ENCODE peak calls at places on chromosome 2, in five cellular contexts. U is left ventricle myocardium inferior, A is transverse colon, M is PC-3, X is pancreas. Q is an unnamed sample.

GRCh38 chr2:241986836-241987641 is 117.5 kb downstream of the RTP5 start:
- DNase-seq in A (no peak), M (no peak), X (no peak), U (no peak), Q (no peak)

GRCh38 chr2:8577573-8577972 is 104.3 kb upstream of the ID2 start:
- DNase-seq in M (no peak), X (no peak), A (no peak), U (no peak), Q (no peak)

GRCh38 chr2:2260691-2261268 is 70.3 kb downstream of the MYT1L start:
- DNase-seq in X (no peak), M (no peak), U (no peak), A (no peak), Q (no peak)

GRCh38 chr2:44776924-44777480 is 164.5 kb upstream of the SIX3 start:
- DNase-seq in U (no peak), X (no peak), M (no peak), A (no peak), Q (no peak)

GRCh38 chr2:127517465-127517864 is 8.8 kb downstream of the IWS1 start:
- DNase-seq in M (no peak), X (no peak), A (no peak), U (no peak), Q (no peak)

GRCh38 chr2:190190507-190190906 is 128.0 kb upstream of the MSTN start:
- DNase-seq in X (no peak), U (no peak), M (no peak), A (no peak), Q (no peak)

GRCh38 chr2:60553496-60553991 is at the start of gene BCL11A:
- DNase-seq in M (peak), A (peak), X (peak), U (peak), Q (peak)

GRCh38 chr2:3105814-3106569 is 271.6 kb downstream of the EIPR1 start:
- DNase-seq in U (no peak), A (no peak), M (no peak), X (no peak), Q (no peak)

GRCh38 chr2:7027436-7027835 is 110.2 kb downstream of the RNF144A start:
- DNase-seq in X (no peak), U (no peak), A (no peak), M (no peak), Q (no peak)

GRCh38 chr2:10022886-10023662 is 20.3 kb upstream of the KLF11 start:
- DNase-seq in A (no peak), U (no peak), X (no peak), M (no peak), Q (peak)

GRCh38 chr2:65728477-65729180 is 296.2 kb upstream of the SPRED2 start:
- DNase-seq in M (peak), A (no peak), U (no peak), X (peak), Q (no peak)

GRCh38 chr2:216081487-216082387 is at the start of the genes PECR and TMEM169:
- DNase-seq in X (peak), M (peak), A (peak), U (peak), Q (peak)

GRCh38 chr2:127608061-127609011 is 37.6 kb upstream of the GPR17 start:
- DNase-seq in M (no peak), U (no peak), X (no peak), A (no peak), Q (peak)

GRCh38 chr2:45889053-45889452 is 237.6 kb downstream of the PRKCE start:
- DNase-seq in X (peak), U (peak), M (no peak), A (peak), Q (peak)

GRCh38 chr2:151713291-151713903 is 20.9 kb downstream of the NEB start:
- DNase-seq in X (no peak), A (no peak), U (no peak), M (no peak), Q (no peak)

GRCh38 chr2:150612957-150613710 is 125.7 kb upstream of the RND3 start:
- DNase-seq in M (no peak), U (no peak), X (no peak), A (no peak), Q (no peak)

GRCh38 chr2:33134086-33134763 is 187.5 kb downstream of the LTBP1 start:
- DNase-seq in A (peak), M (peak), X (peak), U (peak), Q (no peak)

GRCh38 chr2:112583497-112584133 is 794 bp upstream of the CHCHD5 start:
- DNase-seq in A (no peak), M (peak), X (no peak), U (no peak), Q (no peak)

GRCh38 chr2:240557808-240558207 is at the start of gene ANKMY1:
- DNase-seq in X (peak), M (peak), A (peak), U (peak), Q (peak)

GRCh38 chr2:234996467-234997270 is 44.9 kb downstream of the SH3BP4 start:
- DNase-seq in U (no peak), M (peak), X (no peak), A (no peak), Q (no peak)

GRCh38 chr2:8954990-8955389 is 48.5 kb downstream of the MBOAT2 start:
- DNase-seq in X (no peak), U (no peak), A (no peak), M (no peak), Q (no peak)

GRCh38 chr2:55732854-55733253 is 39.2 kb upstream of the PNPT1 start:
- DNase-seq in X (no peak), M (no peak), A (no peak), U (no peak), Q (no peak)

GRCh38 chr2:221429741-221430491 is 142.2 kb downstream of the EPHA4 start:
- DNase-seq in M (no peak), A (peak), U (peak), X (peak), Q (no peak)

GRCh38 chr2:38336619-38337018 is 40.5 kb downstream of the ATL2 start:
- DNase-seq in M (no peak), A (no peak), X (no peak), U (no peak), Q (no peak)

GRCh38 chr2:16664052-16664731 is 1.4 kb downstream of the CYRIA start:
- DNase-seq in M (no peak), U (no peak), X (peak), A (peak), Q (peak)

GRCh38 chr2:11248-11941 is 34.9 kb downstream of the FAM110C start:
- DNase-seq in A (peak), X (peak), M (peak), U (peak), Q (peak)

GRCh38 chr2:54725343-54726099 is 2.1 kb downstream of the EML6 start:
- DNase-seq in X (no peak), A (no peak), M (no peak), U (no peak), Q (no peak)

GRCh38 chr2:229090231-229090630 is 180.9 kb downstream of the PID1 start:
- DNase-seq in M (no peak), U (no peak), X (no peak), A (peak), Q (no peak)

DNA sequence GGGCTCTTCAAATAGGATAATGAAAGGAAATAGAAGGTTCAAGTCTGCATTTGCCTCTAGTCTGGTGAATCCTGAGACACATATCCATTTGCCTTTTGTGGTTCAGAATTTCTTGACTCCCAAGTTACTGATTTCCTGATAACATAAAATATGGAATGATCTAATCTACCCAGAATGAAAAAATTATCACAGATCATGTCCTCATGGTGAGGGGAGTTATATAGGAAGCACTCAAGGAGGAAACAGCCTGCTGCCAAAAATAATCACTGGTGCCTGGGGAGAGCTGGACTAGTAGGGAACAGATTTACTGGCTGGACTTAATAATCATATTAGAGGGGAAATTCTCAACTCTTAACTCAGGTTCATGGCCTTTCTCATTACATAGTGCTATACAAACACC is 95.5 kb upstream of the STK17B start:
- DNase-seq in M (no peak), X (no peak), A (no peak), U (no peak), Q (no peak)
- H3K27ac ChIP-seq in M (no peak), X (no peak), A (no peak), U (peak), Q (no peak)

GRCh38 chr2:217468042-217468441 is 534.8 kb downstream of the TNS1 start:
- DNase-seq in U (no peak), X (no peak), M (no peak), A (no peak), Q (no peak)
- TF ChIP-seq CTCF in U (no peak), X (no peak), M (no peak), A (no peak), Q (no peak)

GRCh38 chr2:117835990-117836760 is 21.7 kb downstream of the DDX18 start:
- DNase-seq in U (peak), A (peak), X (peak), M (peak), Q (peak)
- H3K4me3 ChIP-seq in U (peak), A (peak), X (peak), M (no peak), Q (peak)

DNA sequence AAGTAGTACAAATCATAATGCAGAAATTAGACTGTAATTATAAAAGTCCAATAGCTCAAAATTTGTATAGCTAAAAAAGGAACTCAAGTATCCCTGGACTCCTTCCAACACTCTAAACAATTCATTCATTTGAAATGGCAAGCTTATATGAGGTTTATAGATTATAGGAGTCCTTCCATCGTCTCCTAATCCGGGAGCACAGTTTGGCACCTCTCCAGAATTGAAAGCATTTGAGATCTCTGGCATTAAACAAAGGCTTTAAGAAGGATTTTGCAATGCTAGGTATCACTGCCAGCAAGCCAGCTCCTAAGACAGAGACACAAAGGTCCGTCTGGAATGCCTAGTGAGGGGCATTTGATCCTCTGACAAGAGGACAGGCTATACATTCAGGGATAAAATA is 90.9 kb downstream of the ACVR1 start:
- DNase-seq in U (no peak), X (no peak), M (peak), A (peak), Q (no peak)
- H3K27ac ChIP-seq in U (peak), X (peak), M (peak), A (peak), Q (peak)